ENCODE peak calls at places on chromosomes 16 and 17, in ten cellular contexts. Z, G, C, T, J, M, O, K, P and I are unnamed samples.

GRCh38 chr16:3992297-3993051 is 112.0 kb upstream of the CREBBP start:
- DNase-seq in Z (no peak), G (no peak), C (peak; percentile 84), T (no peak), J (no peak), M (peak; percentile 22), O (no peak), K (no peak), P (no peak), I (no peak)

GRCh38 chr17:77231076-77231871 is 90.5 kb downstream of the SEC14L1 start:
- DNase-seq in Z (no peak), G (no peak), C (no peak), T (no peak), J (no peak), M (no peak), O (no peak), K (no peak), P (no peak), I (no peak)

GRCh38 chr17:80940171-80941123 is 51.2 kb upstream of the CHMP6 start:
- DNase-seq in Z (peak; percentile 19), G (no peak), C (no peak), T (no peak), J (no peak), M (no peak), O (no peak), K (no peak), P (peak; percentile 9), I (peak; percentile 57)

GRCh38 chr17:81508639-81509047 is 4.0 kb downstream of the ACTG1 start:
- DNase-seq in Z (no peak), G (no peak), C (peak; percentile 68), T (no peak), J (no peak), M (peak; percentile 39), O (no peak), K (no peak), P (no peak), I (no peak)

GRCh38 chr17:76556759-76557367 is 17.0 kb downstream of the PRCD start:
- DNase-seq in Z (peak; percentile 33), G (peak; percentile 36), C (peak; percentile 35), T (no peak), J (no peak), M (no peak), O (peak; percentile 36), K (no peak), P (no peak), I (peak; percentile 83)

GRCh38 chr17:40035162-40035559 is 19.0 kb downstream of the MED24 start:
- DNase-seq in Z (no peak), G (peak; percentile 64), C (peak; percentile 91), T (no peak), J (no peak), M (peak; percentile 52), O (no peak), K (no peak), P (no peak), I (no peak)

GRCh38 chr16:78310990-78311561 is 211.6 kb downstream of the WWOX start:
- DNase-seq in Z (no peak), G (no peak), C (peak; percentile 53), T (peak; percentile 35), J (no peak), M (no peak), O (no peak), K (no peak), P (no peak), I (no peak)

GRCh38 chr16:6031567-6031966 is 934.0 kb upstream of the EEF2KMT start:
- DNase-seq in Z (no peak), G (no peak), C (no peak), T (no peak), J (no peak), M (no peak), O (no peak), K (no peak), P (no peak), I (no peak)

GRCh38 chr16:73183678-73184092 is 135.8 kb upstream of the ZFHX3 start:
- DNase-seq in Z (no peak), G (no peak), C (no peak), T (no peak), J (no peak), M (no peak), O (no peak), K (no peak), P (no peak), I (no peak)

GRCh38 chr16:48136547-48137360 is 19.0 kb downstream of the ABCC12 start:
- DNase-seq in Z (peak; percentile 38), G (no peak), C (no peak), T (no peak), J (no peak), M (no peak), O (no peak), K (no peak), P (no peak), I (no peak)

GRCh38 chr16:7236824-7237410 is 95.7 kb upstream of the RBFOX1 start:
- DNase-seq in Z (no peak), G (no peak), C (no peak), T (no peak), J (no peak), M (no peak), O (no peak), K (no peak), P (no peak), I (no peak)

GRCh38 chr17:9676084-9676483 is 30.8 kb downstream of the USP43 start:
- DNase-seq in Z (no peak), G (no peak), C (no peak), T (no peak), J (no peak), M (no peak), O (no peak), K (no peak), P (no peak), I (no peak)
- TF ChIP-seq CTCF in Z (no peak), G (peak; percentile 17), C (peak; percentile 60), T (peak; percentile 25), J (no peak), M (no peak), O (peak; percentile 30), K (no peak), P (no peak), I (peak; percentile 28)

GRCh38 chr17:72715906-72716572 is 376.4 kb downstream of the SLC39A11 start:
- DNase-seq in Z (no peak), G (no peak), C (no peak), T (no peak), J (no peak), M (no peak), O (no peak), K (peak; percentile 52), P (no peak), I (no peak)
- H3K4me1 ChIP-seq in Z (no peaks in the 10 kb centered on the region), G (no peaks in the 10 kb centered on the region), C (no peaks in the 10 kb centered on the region), T (peaks cover 24% of the 10 kb centered on the region), J (peaks cover 20% of the 10 kb centered on the region), M (peaks cover 8% of the 10 kb centered on the region), O (no peaks in the 10 kb centered on the region), K (no peaks in the 10 kb centered on the region), P (no peaks in the 10 kb centered on the region), I (no peaks in the 10 kb centered on the region)

GRCh38 chr17:74922694-74923537 is at the start of gene USH1G:
- DNase-seq in Z (no peak), G (peak; percentile 17), C (peak; percentile 60), T (peak; percentile 15), J (no peak), M (no peak), O (no peak), K (no peak), P (no peak), I (no peak)

GRCh38 chr17:74925242-74925641 is 1.2 kb downstream of the OTOP2 start:
- DNase-seq in Z (no peak), G (no peak), C (peak; percentile 24), T (no peak), J (no peak), M (no peak), O (no peak), K (no peak), P (no peak), I (no peak)

GRCh38 chr17:74924250-74924948 is at the start of gene OTOP2:
- DNase-seq in Z (no peak), G (peak; percentile 25), C (no peak), T (no peak), J (no peak), M (no peak), O (no peak), K (no peak), P (peak; percentile 39), I (peak; percentile 71)

GRCh38 chr17:74922172-74922571 is 883 bp downstream of the USH1G start:
- DNase-seq in Z (no peak), G (no peak), C (peak; percentile 25), T (no peak), J (no peak), M (no peak), O (no peak), K (no peak), P (no peak), I (no peak)

GRCh38 chr17:74923538-74924249 is 379 bp upstream of the OTOP2 start:
- DNase-seq in Z (peak; percentile 65), G (peak; percentile 78), C (peak; percentile 79), T (no peak), J (peak; percentile 66), M (peak; percentile 39), O (peak; percentile 81), K (no peak), P (peak; percentile 78), I (peak; percentile 90)
- H3K27me3 ChIP-seq in Z (peaks cover 88% of the 10 kb centered on the region), G (peaks cover 94% of the 10 kb centered on the region), C (peaks cover 43% of the 10 kb centered on the region), T (peaks cover 20% of the 10 kb centered on the region), J (peaks cover 27% of the 10 kb centered on the region), M (peaks cover 45% of the 10 kb centered on the region), O (peaks cover 80% of the 10 kb centered on the region), K (no peaks in the 10 kb centered on the region), P (peaks cover 22% of the 10 kb centered on the region), I (peaks cover 83% of the 10 kb centered on the region)

GRCh38 chr16:23353440-23353839 is 51.3 kb downstream of the SCNN1B start:
- DNase-seq in Z (no peak), G (no peak), C (no peak), T (no peak), J (no peak), M (no peak), O (no peak), K (no peak), P (no peak), I (no peak)

GRCh38 chr16:23351360-23351759 is 49.3 kb downstream of the SCNN1B start:
- DNase-seq in Z (no peak), G (peak; percentile 79), C (no peak), T (no peak), J (no peak), M (no peak), O (no peak), K (no peak), P (no peak), I (peak; percentile 34)

GRCh38 chr16:23345237-23345636 is 43.1 kb downstream of the SCNN1B start:
- DNase-seq in Z (no peak), G (no peak), C (no peak), T (no peak), J (no peak), M (no peak), O (no peak), K (no peak), P (no peak), I (no peak)

GRCh38 chr16:23343643-23344612 is 41.8 kb downstream of the SCNN1B start:
- DNase-seq in Z (no peak), G (no peak), C (no peak), T (no peak), J (no peak), M (no peak), O (no peak), K (no peak), P (no peak), I (no peak)

GRCh38 chr16:23348579-23349469 is 46.7 kb downstream of the SCNN1B start:
- DNase-seq in Z (no peak), G (no peak), C (peak; percentile 75), T (no peak), J (no peak), M (no peak), O (no peak), K (no peak), P (no peak), I (no peak)
- TF ChIP-seq CTCF in Z (no peak), G (no peak), C (peak; percentile 66), T (peak; percentile 38), J (no peak), M (no peak), O (no peak), K (no peak), P (no peak), I (no peak)

GRCh38 chr17:73283250-73283649 is 21.6 kb upstream of the CPSF4L start:
- DNase-seq in Z (no peak), G (no peak), C (no peak), T (no peak), J (no peak), M (no peak), O (no peak), K (no peak), P (no peak), I (no peak)
- H3K4me1 ChIP-seq in Z (peaks cover 43% of the 10 kb centered on the region), G (peaks cover 44% of the 10 kb centered on the region), C (peaks cover 3% of the 10 kb centered on the region), T (no peaks in the 10 kb centered on the region), J (no peaks in the 10 kb centered on the region), M (no peaks in the 10 kb centered on the region), O (peaks cover 60% of the 10 kb centered on the region), K (no peaks in the 10 kb centered on the region), P (peaks cover 78% of the 10 kb centered on the region), I (peaks cover 19% of the 10 kb centered on the region)